ENCODE peak calls at places on chromosome 17, in five cellular contexts. One of them, this sample, is unnamed.

GRCh38 chr17:42653179-42654124 is 5.6 kb upstream of the TUBG2 start:
- DNase-seq in ascending aorta: no peak
- DNase-seq in A549: no peak
- DNase-seq in dorsolateral prefrontal cortex: no peak
- DNase-seq in RWPE1: no peak
- DNase-seq in this sample: no peak

GRCh38 chr17:82330322-82331239 is 3.0 kb downstream of the SECTM1 start:
- DNase-seq in ascending aorta: no peak
- DNase-seq in A549: peak
- DNase-seq in dorsolateral prefrontal cortex: no peak
- DNase-seq in RWPE1: peak
- DNase-seq in this sample: no peak

GRCh38 chr17:27366438-27366837 is 72.5 kb downstream of the WSB1 start:
- DNase-seq in ascending aorta: no peak
- DNase-seq in A549: no peak
- DNase-seq in dorsolateral prefrontal cortex: no peak
- DNase-seq in RWPE1: no peak
- DNase-seq in this sample: no peak

GRCh38 chr17:79844869-79845600 is 5.8 kb upstream of the CBX4 start:
- DNase-seq in ascending aorta: no peak
- DNase-seq in A549: peak
- DNase-seq in dorsolateral prefrontal cortex: no peak
- DNase-seq in RWPE1: no peak
- DNase-seq in this sample: no peak

GRCh38 chr17:12737740-12738469 is 51.4 kb upstream of the ARHGAP44 start:
- DNase-seq in ascending aorta: no peak
- DNase-seq in A549: no peak
- DNase-seq in dorsolateral prefrontal cortex: no peak
- DNase-seq in RWPE1: no peak
- DNase-seq in this sample: no peak

GRCh38 chr17:42527932-42528331 is 8.1 kb upstream of the NAGLU start:
- DNase-seq in ascending aorta: no peak
- DNase-seq in A549: no peak
- DNase-seq in dorsolateral prefrontal cortex: no peak
- DNase-seq in RWPE1: no peak
- DNase-seq in this sample: no peak

GRCh38 chr17:37527249-37527851 is 37.7 kb downstream of the DUSP14 start:
- DNase-seq in ascending aorta: no peak
- DNase-seq in A549: peak
- DNase-seq in dorsolateral prefrontal cortex: no peak
- DNase-seq in RWPE1: peak
- DNase-seq in this sample: peak

GRCh38 chr17:46818319-46818928 is at the start of gene WNT3:
- DNase-seq in ascending aorta: no peak
- DNase-seq in A549: no peak
- DNase-seq in dorsolateral prefrontal cortex: no peak
- DNase-seq in RWPE1: peak
- DNase-seq in this sample: no peak

DNA sequence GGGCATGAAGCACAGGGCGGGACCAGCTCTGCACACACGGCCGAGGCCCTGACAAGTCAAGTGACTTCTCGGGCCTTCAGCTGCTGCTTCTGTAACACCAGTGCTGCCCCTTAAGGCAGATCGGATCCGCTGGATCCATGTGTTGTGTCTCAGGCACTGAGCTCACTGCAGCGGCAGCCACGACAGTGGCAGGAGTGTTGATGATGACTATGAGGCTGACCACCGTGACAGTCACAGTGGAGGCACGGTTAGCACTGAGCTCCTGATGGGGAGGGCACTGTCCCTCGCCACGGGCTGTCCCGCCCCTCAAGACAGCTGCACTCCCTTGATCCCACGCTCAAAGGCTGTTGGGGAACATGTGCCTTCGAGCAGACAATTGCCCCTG is 29.4 kb downstream of the PEMT start:
- DNase-seq in ascending aorta: no peak
- DNase-seq in A549: no peak
- DNase-seq in dorsolateral prefrontal cortex: no peak
- DNase-seq in RWPE1: no peak
- DNase-seq in this sample: no peak
- H3K27ac ChIP-seq in ascending aorta: peak
- H3K27ac ChIP-seq in A549: no peak
- H3K27ac ChIP-seq in dorsolateral prefrontal cortex: no peak
- H3K27ac ChIP-seq in RWPE1: peak
- H3K27ac ChIP-seq in this sample: no peak

GRCh38 chr17:49692751-49693150 is 14.9 kb upstream of the SPOP start:
- DNase-seq in ascending aorta: no peak
- DNase-seq in A549: no peak
- DNase-seq in dorsolateral prefrontal cortex: no peak
- DNase-seq in RWPE1: no peak
- DNase-seq in this sample: no peak

GRCh38 chr17:49691677-49692191 is 13.8 kb upstream of the SPOP start:
- DNase-seq in ascending aorta: no peak
- DNase-seq in A549: no peak
- DNase-seq in dorsolateral prefrontal cortex: no peak
- DNase-seq in RWPE1: no peak
- DNase-seq in this sample: no peak

GRCh38 chr17:49690256-49690655 is 12.4 kb upstream of the SPOP start:
- DNase-seq in ascending aorta: no peak
- DNase-seq in A549: no peak
- DNase-seq in dorsolateral prefrontal cortex: no peak
- DNase-seq in RWPE1: no peak
- DNase-seq in this sample: no peak

GRCh38 chr17:49691086-49691676 is 13.3 kb upstream of the SPOP start:
- DNase-seq in ascending aorta: peak
- DNase-seq in A549: no peak
- DNase-seq in dorsolateral prefrontal cortex: no peak
- DNase-seq in RWPE1: no peak
- DNase-seq in this sample: no peak

DNA sequence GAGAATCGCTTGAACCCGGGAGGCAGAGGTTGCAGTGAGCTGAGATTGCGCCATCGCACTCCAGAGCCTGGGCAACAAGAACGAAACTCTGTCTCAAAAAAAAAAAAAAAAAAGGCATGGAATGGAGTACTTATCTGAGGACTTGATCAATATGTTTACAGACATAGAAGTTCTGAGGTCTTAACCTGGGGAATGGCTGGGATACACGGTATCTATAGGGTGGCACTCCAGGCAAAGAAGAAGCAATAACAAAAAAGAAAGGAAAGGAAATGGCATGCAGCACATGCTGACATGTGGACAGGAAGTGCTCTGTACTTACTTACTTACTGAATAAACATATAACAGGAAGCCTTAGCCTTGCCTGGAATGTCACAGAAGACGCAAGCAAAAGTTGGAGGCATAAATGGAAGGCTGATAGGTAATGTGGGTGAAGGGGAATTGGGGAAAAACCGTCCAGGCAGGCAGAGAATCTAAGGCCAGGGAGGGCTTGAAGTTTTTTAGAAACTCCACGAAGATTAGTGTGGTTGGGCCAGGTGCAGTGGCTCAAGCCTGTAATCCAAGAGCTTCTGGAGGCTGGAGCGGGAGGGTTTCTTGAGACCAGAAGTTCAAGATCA is 10.1 kb upstream of the SPOP start:
- DNase-seq in ascending aorta: no peak
- DNase-seq in A549: no peak
- DNase-seq in dorsolateral prefrontal cortex: no peak
- DNase-seq in RWPE1: no peak
- DNase-seq in this sample: no peak
- H3K27ac ChIP-seq in ascending aorta: peak
- H3K27ac ChIP-seq in A549: peak
- H3K27ac ChIP-seq in dorsolateral prefrontal cortex: no peak
- H3K27ac ChIP-seq in RWPE1: no peak
- H3K27ac ChIP-seq in this sample: no peak

DNA sequence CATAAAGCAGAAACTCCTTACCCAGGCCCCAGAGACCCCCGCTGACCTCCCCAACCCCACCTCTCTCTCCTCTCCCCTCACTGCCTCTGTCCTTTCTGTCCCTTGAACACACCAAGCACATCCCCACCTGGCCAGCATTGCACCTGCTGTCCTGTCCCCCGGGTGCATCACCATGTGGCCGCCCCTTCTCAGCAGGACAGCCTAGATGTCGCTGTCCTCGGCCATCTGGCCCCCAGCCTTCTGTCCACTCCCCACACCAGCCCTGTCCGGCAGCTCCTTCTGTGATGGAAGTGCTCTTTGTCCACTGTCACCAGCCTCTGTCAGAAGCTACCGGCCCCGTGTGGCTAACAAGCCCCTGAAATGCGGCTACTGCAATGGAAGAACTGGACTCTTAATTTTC is 12.3 kb upstream of the MPRIP start:
- DNase-seq in ascending aorta: no peak
- DNase-seq in A549: no peak
- DNase-seq in dorsolateral prefrontal cortex: no peak
- DNase-seq in RWPE1: no peak
- DNase-seq in this sample: no peak
- H3K27ac ChIP-seq in ascending aorta: no peak
- H3K27ac ChIP-seq in A549: peak
- H3K27ac ChIP-seq in dorsolateral prefrontal cortex: no peak
- H3K27ac ChIP-seq in RWPE1: peak
- H3K27ac ChIP-seq in this sample: no peak

GRCh38 chr17:72587773-72588511 is 467.1 kb downstream of the SOX9 start:
- DNase-seq in ascending aorta: no peak
- DNase-seq in A549: peak
- DNase-seq in dorsolateral prefrontal cortex: no peak
- DNase-seq in RWPE1: peak
- DNase-seq in this sample: peak
- H3K27ac ChIP-seq in ascending aorta: no peak
- H3K27ac ChIP-seq in A549: peak
- H3K27ac ChIP-seq in dorsolateral prefrontal cortex: peak
- H3K27ac ChIP-seq in RWPE1: peak
- H3K27ac ChIP-seq in this sample: peak

DNA sequence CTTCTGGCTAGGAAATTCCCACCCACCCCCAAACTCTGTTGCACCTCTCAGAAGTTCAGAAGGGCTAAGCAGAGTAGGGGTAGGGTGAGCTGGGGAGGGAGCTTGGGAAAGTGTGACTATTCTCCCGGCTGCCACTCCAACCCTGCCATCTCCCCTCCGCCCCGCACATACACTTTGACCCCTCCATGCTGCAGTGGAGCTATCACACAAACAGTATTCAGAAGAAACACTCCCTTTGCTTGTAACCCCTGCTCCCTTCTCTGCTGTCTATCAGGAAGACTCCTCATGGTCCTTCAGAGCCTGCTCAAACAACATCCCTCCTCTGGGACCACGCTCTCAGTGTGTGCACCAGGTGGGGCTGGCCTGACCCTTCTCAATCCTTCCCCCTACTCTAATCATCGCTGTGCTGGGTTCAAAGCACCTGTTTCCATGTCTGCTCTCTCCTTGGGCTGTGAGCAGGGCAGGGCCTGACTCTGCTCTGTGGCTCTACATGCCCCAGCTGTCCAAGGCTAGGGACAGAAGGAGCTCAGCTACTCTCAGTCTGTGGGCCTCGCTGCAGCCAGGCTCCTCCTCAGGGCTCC is 8.6 kb downstream of the SLC13A5 start:
- DNase-seq in ascending aorta: no peak
- DNase-seq in A549: no peak
- DNase-seq in dorsolateral prefrontal cortex: no peak
- DNase-seq in RWPE1: no peak
- DNase-seq in this sample: no peak
- H3K27ac ChIP-seq in ascending aorta: no peak
- H3K27ac ChIP-seq in A549: no peak
- H3K27ac ChIP-seq in dorsolateral prefrontal cortex: no peak
- H3K27ac ChIP-seq in RWPE1: no peak
- H3K27ac ChIP-seq in this sample: no peak

GRCh38 chr17:48835971-48836370 is 5.1 kb downstream of the CALCOCO2 start:
- DNase-seq in ascending aorta: no peak
- DNase-seq in A549: no peak
- DNase-seq in dorsolateral prefrontal cortex: no peak
- DNase-seq in RWPE1: no peak
- DNase-seq in this sample: no peak

GRCh38 chr17:48831549-48831883 is 681 bp downstream of the CALCOCO2 start:
- DNase-seq in ascending aorta: no peak
- DNase-seq in A549: no peak
- DNase-seq in dorsolateral prefrontal cortex: no peak
- DNase-seq in RWPE1: no peak
- DNase-seq in this sample: no peak

GRCh38 chr17:48834973-48835372 is 4.1 kb downstream of the CALCOCO2 start:
- DNase-seq in ascending aorta: no peak
- DNase-seq in A549: no peak
- DNase-seq in dorsolateral prefrontal cortex: no peak
- DNase-seq in RWPE1: no peak
- DNase-seq in this sample: no peak

GRCh38 chr17:48832491-48832890 is 1.7 kb downstream of the CALCOCO2 start:
- DNase-seq in ascending aorta: no peak
- DNase-seq in A549: no peak
- DNase-seq in dorsolateral prefrontal cortex: no peak
- DNase-seq in RWPE1: no peak
- DNase-seq in this sample: no peak

GRCh38 chr17:48830840-48831548 is at the start of gene CALCOCO2:
- DNase-seq in ascending aorta: peak
- DNase-seq in A549: peak
- DNase-seq in dorsolateral prefrontal cortex: peak
- DNase-seq in RWPE1: peak
- DNase-seq in this sample: peak
- H3K27ac ChIP-seq in ascending aorta: peak
- H3K27ac ChIP-seq in A549: peak
- H3K27ac ChIP-seq in dorsolateral prefrontal cortex: peak
- H3K27ac ChIP-seq in RWPE1: peak
- H3K27ac ChIP-seq in this sample: peak

GRCh38 chr17:39701012-39701783 is 1.3 kb downstream of the ERBB2 start:
- DNase-seq in ascending aorta: no peak
- DNase-seq in A549: peak
- DNase-seq in dorsolateral prefrontal cortex: no peak
- DNase-seq in RWPE1: peak
- DNase-seq in this sample: no peak

GRCh38 chr17:39701784-39702422 is 2.0 kb downstream of the ERBB2 start:
- DNase-seq in ascending aorta: no peak
- DNase-seq in A549: no peak
- DNase-seq in dorsolateral prefrontal cortex: no peak
- DNase-seq in RWPE1: no peak
- DNase-seq in this sample: no peak

GRCh38 chr17:39703913-39704312 is 4.0 kb downstream of the ERBB2 start:
- DNase-seq in ascending aorta: no peak
- DNase-seq in A549: no peak
- DNase-seq in dorsolateral prefrontal cortex: no peak
- DNase-seq in RWPE1: no peak
- DNase-seq in this sample: no peak

GRCh38 chr17:39704821-39705551 is 5.1 kb downstream of the ERBB2 start:
- DNase-seq in ascending aorta: no peak
- DNase-seq in A549: peak
- DNase-seq in dorsolateral prefrontal cortex: no peak
- DNase-seq in RWPE1: no peak
- DNase-seq in this sample: no peak

GRCh38 chr17:39702901-39703893 is 3.3 kb downstream of the ERBB2 start:
- DNase-seq in ascending aorta: no peak
- DNase-seq in A549: peak
- DNase-seq in dorsolateral prefrontal cortex: no peak
- DNase-seq in RWPE1: no peak
- DNase-seq in this sample: no peak
- H3K27ac ChIP-seq in ascending aorta: peak
- H3K27ac ChIP-seq in A549: peak
- H3K27ac ChIP-seq in dorsolateral prefrontal cortex: no peak
- H3K27ac ChIP-seq in RWPE1: peak
- H3K27ac ChIP-seq in this sample: no peak

This sample was measured in foreskin keratinocyte.